ENCODE peak calls at places on chromosomes 6 and 20, in five cellular contexts. N is progenitor cell of endocrine pancreas; A is ACHN; X is CD8-positive, alpha-beta memory T cell; M is uterus. Q is an unnamed sample.

GRCh38 chr20:57066126-57066900 is 200.1 kb downstream of the BMP7 start:
- DNase-seq in N (no peak), A (no peak), X (no peak), M (no peak), Q (no peak)

GRCh38 chr6:106159531-106159940 is 73.4 kb downstream of the PRDM1 start:
- DNase-seq in N (no peak), A (peak), X (no peak), M (no peak), Q (no peak)

GRCh38 chr20:58981564-58982364 is 708 bp downstream of the NELFCD start:
- DNase-seq in N (no peak), A (no peak), X (no peak), M (no peak), Q (no peak)

GRCh38 chr20:3749689-3750639 is 17.5 kb downstream of the HSPA12B start:
- DNase-seq in N (peak), A (peak), X (peak), M (no peak), Q (no peak)

GRCh38 chr6:11793277-11793676 is 14.7 kb upstream of the ADTRP start:
- DNase-seq in N (no peak), A (no peak), X (no peak), M (no peak), Q (no peak)

GRCh38 chr6:1840491-1841121 is 230.9 kb downstream of the FOXC1 start:
- DNase-seq in N (no peak), A (no peak), X (no peak), M (no peak), Q (no peak)

GRCh38 chr6:36136551-36136950 is 6.2 kb downstream of the MAPK13 start:
- DNase-seq in N (no peak), A (no peak), X (no peak), M (no peak), Q (no peak)

GRCh38 chr6:21402368-21402767 is 191.2 kb upstream of the SOX4 start:
- DNase-seq in N (no peak), A (no peak), X (no peak), M (peak), Q (no peak)

GRCh38 chr6:110646951-110647910 is 168.0 kb downstream of the CDK19 start:
- DNase-seq in N (no peak), A (no peak), X (no peak), M (no peak), Q (no peak)

GRCh38 chr6:134427721-134428120 is 109.8 kb upstream of the SGK1 start:
- DNase-seq in N (no peak), A (no peak), X (no peak), M (no peak), Q (no peak)

GRCh38 chr6:14499804-14500203 is 382.2 kb downstream of the CD83 start:
- DNase-seq in N (no peak), A (no peak), X (no peak), M (no peak), Q (no peak)